ENCODE peak calls at places on chromosomes 6 and 20, in four cellular contexts. M, I, J and Z are unnamed samples.

GRCh38 chr6:139194740-139195139 is 59.9 kb downstream of the HECA start:
- DNase-seq in M (no peak), J (no peak), I (no peak), Z (no peak)

GRCh38 chr20:22630698-22631097 is 46.3 kb upstream of the FOXA2 start:
- DNase-seq in I (no peak), J (no peak), M (peak), Z (no peak)

GRCh38 chr6:32047084-32047478 is 8.9 kb downstream of the CYP21A2 start:
- DNase-seq in I (no peak), J (no peak), M (peak), Z (peak)

GRCh38 chr6:32940656-32941411 is at the start of gene HLA-DMB:
- DNase-seq in J (peak), M (no peak), I (peak), Z (no peak)

GRCh38 chr20:32050851-32051556 is 1.0 kb upstream of the HCK start:
- DNase-seq in I (peak), J (no peak), M (no peak), Z (no peak)

GRCh38 chr6:35687658-35688604 is 784 bp downstream of the FKBP5 start:
- DNase-seq in J (no peak), I (peak), M (peak), Z (no peak)

GRCh38 chr20:63782051-63782471 is 42.5 kb downstream of the SLC2A4RG start:
- DNase-seq in M (no peak), J (no peak), I (no peak), Z (no peak)

GRCh38 chr6:5325173-5325572 is 63.9 kb downstream of the FARS2 start:
- DNase-seq in J (no peak), M (no peak), I (no peak), Z (no peak)

GRCh38 chr6:34285571-34285970 is 36.8 kb upstream of the SMIM29 start:
- DNase-seq in M (no peak), I (no peak), J (no peak), Z (no peak)

GRCh38 chr6:55528624-55529023 is 50.4 kb downstream of the HMGCLL1 start:
- DNase-seq in M (no peak), I (no peak), J (no peak), Z (no peak)

GRCh38 chr6:107576852-107577251 is 86.9 kb downstream of the SOBP start:
- DNase-seq in M (no peak), J (no peak), I (no peak), Z (no peak)

GRCh38 chr6:28393912-28394662 is 5.5 kb downstream of the ZSCAN12 start:
- DNase-seq in I (no peak), J (no peak), M (no peak), Z (no peak)

GRCh38 chr6:31172973-31173384 is 2.5 kb upstream of the POU5F1 start:
- DNase-seq in I (no peak), J (no peak), M (no peak), Z (no peak)

GRCh38 chr20:19094959-19095541 is 117.4 kb upstream of the SLC24A3 start:
- DNase-seq in J (no peak), M (no peak), I (no peak), Z (no peak)

GRCh38 chr20:31602779-31603441 is 2.2 kb upstream of the ID1 start:
- DNase-seq in M (no peak), J (peak), I (peak), Z (no peak)

GRCh38 chr6:118725944-118726343 is 74.6 kb upstream of the CEP85L start:
- DNase-seq in M (no peak), J (no peak), I (peak), Z (no peak)

GRCh38 chr6:7912024-7912423 is 1.4 kb upstream of the TXNDC5 start:
- DNase-seq in M (no peak), I (no peak), J (no peak), Z (no peak)

GRCh38 chr6:6910734-6911295 is 196.9 kb upstream of the RREB1 start:
- DNase-seq in M (no peak), I (no peak), J (no peak), Z (no peak)

GRCh38 chr6:130426078-130426726 is 60.4 kb downstream of the TMEM200A start:
- DNase-seq in I (no peak), J (no peak), M (no peak), Z (no peak)

GRCh38 chr6:25017486-25017885 is 81.7 kb upstream of the RIPOR2 start:
- DNase-seq in M (no peak), J (no peak), I (peak), Z (no peak)

GRCh38 chr6:35728663-35729348 is 8.0 kb upstream of the ARMC12 start:
- DNase-seq in M (no peak), I (peak), J (no peak), Z (no peak)

GRCh38 chr20:17610566-17611289 is 40.9 kb downstream of the DSTN start:
- DNase-seq in M (peak), I (no peak), J (no peak), Z (no peak)

GRCh38 chr20:60206259-60206658 is 248.0 kb downstream of the CDH26 start:
- DNase-seq in J (peak), M (peak), I (no peak), Z (no peak)
- TF ChIP-seq CTCF in J (peak), M (no peak), I (no peak), Z (peak)

GRCh38 chr6:137868721-137869631 is 1.9 kb downstream of the TNFAIP3 start:
- DNase-seq in M (no peak), I (no peak), J (no peak), Z (no peak)
- TF ChIP-seq CTCF in M (no peak), I (no peak), J (no peak), Z (no peak)

DNA sequence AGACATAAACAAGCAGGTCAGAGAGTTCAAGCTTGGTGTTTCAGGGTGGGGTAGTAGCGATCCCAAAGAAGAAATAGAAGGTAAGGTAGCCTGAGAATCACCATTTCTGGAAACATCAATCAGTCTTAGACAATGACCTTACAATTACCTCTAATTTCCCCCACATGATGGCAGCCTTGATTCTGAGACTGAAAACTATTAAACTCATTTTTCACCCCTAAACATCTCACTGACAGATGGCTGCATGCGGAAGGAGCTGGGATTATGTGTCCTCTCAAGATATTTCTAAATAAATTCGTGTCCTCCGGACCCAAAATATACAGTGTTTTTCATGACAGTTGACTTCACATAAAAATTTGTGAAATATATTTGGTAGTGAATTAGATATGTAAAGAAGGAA is 61.0 kb downstream of the KIF6 start:
- DNase-seq in J (no peak), M (no peak), I (no peak), Z (no peak)
- TF ChIP-seq CTCF in J (no peak), M (no peak), I (no peak), Z (no peak)

DNA sequence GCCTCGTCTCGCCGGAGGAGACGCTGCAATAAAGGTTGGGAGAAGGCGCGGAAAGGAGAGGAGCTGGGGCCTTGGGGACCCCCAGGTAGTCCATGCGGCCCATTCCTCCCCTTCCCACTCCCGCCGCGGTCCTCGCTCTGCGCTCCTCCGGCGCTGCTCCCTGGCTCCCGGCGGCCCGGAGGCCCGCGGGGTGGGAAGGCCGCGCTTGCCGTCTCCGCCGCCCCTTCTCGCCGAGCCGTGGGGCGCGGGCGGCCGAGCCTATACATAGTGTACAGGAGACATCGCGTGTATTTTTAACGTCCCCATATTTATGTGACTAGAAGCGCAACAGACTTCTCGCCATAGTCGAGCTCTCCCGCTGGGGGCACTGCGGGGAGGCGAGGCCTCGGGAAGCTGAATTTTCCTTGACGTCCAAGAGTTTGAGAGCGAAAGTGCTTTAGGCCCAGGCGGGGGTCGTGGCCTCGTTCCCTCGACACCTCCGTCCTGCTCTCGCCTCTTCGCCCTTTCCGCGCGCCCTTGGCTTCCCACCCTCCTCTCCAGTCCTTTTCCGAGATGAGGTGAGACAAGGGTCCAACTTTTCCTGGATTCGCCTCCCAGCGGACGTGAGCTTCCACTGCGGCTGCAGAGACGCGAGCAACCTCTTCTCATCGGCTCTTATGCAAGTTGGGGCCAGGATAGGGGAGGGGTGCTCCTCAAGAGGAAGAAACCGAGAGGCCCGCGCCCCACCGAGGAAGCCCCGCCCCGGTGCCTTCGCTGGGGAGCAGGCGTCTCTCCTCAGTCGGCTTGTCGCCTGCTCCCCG is 29.0 kb downstream of the SLC12A5 start:
- DNase-seq in M (peak), J (no peak), I (peak), Z (no peak)
- TF ChIP-seq CTCF in M (peak), J (peak), I (peak), Z (peak)